ENCODE peak calls at places on chromosomes 1 and 21, in five cellular contexts. One of them, this sample, is unnamed.

GRCh38 chr1:16145988-16146887 is 9.6 kb downstream of the EPHA2 start:
- DNase-seq in stimulated activated CD4-positive, alpha-beta T cell treated with anti-CD3 and anti-CD28 coated beads, Interleukin-12 subunit alpha, Interleukin-12 subunit beta, amount 100 ng/mL, for 48 hours: no peak
- DNase-seq in NCI-H2029: no peak
- DNase-seq in D341Med: no peak
- DNase-seq in GM04503: peak
- DNase-seq in this sample: no peak

GRCh38 chr1:94603663-94604062 is 62.1 kb upstream of the F3 start:
- DNase-seq in NCI-H2029: no peak
- DNase-seq in stimulated activated CD4-positive, alpha-beta T cell treated with anti-CD3 and anti-CD28 coated beads, Interleukin-12 subunit alpha, Interleukin-12 subunit beta, amount 100 ng/mL, for 48 hours: no peak
- DNase-seq in D341Med: no peak
- DNase-seq in GM04503: no peak
- DNase-seq in this sample: no peak

GRCh38 chr1:112712701-112713128 is 2.4 kb downstream of the PPM1J start:
- DNase-seq in GM04503: no peak
- DNase-seq in stimulated activated CD4-positive, alpha-beta T cell treated with anti-CD3 and anti-CD28 coated beads, Interleukin-12 subunit alpha, Interleukin-12 subunit beta, amount 100 ng/mL, for 48 hours: no peak
- DNase-seq in D341Med: no peak
- DNase-seq in NCI-H2029: no peak
- DNase-seq in this sample: no peak

GRCh38 chr1:115134850-115135484 is 45.7 kb upstream of the TSPAN2 start:
- DNase-seq in D341Med: no peak
- DNase-seq in NCI-H2029: no peak
- DNase-seq in stimulated activated CD4-positive, alpha-beta T cell treated with anti-CD3 and anti-CD28 coated beads, Interleukin-12 subunit alpha, Interleukin-12 subunit beta, amount 100 ng/mL, for 48 hours: no peak
- DNase-seq in GM04503: peak
- DNase-seq in this sample: no peak

GRCh38 chr1:116075981-116076380 is 35.2 kb upstream of the MAB21L3 start:
- DNase-seq in stimulated activated CD4-positive, alpha-beta T cell treated with anti-CD3 and anti-CD28 coated beads, Interleukin-12 subunit alpha, Interleukin-12 subunit beta, amount 100 ng/mL, for 48 hours: no peak
- DNase-seq in NCI-H2029: no peak
- DNase-seq in GM04503: no peak
- DNase-seq in D341Med: no peak
- DNase-seq in this sample: no peak

GRCh38 chr1:912740-913301 is 10.9 kb upstream of the SAMD11 start:
- DNase-seq in stimulated activated CD4-positive, alpha-beta T cell treated with anti-CD3 and anti-CD28 coated beads, Interleukin-12 subunit alpha, Interleukin-12 subunit beta, amount 100 ng/mL, for 48 hours: no peak
- DNase-seq in GM04503: no peak
- DNase-seq in NCI-H2029: no peak
- DNase-seq in D341Med: no peak
- DNase-seq in this sample: no peak

GRCh38 chr21:36927718-36928117 is 38.8 kb downstream of the HLCS start:
- DNase-seq in GM04503: peak
- DNase-seq in NCI-H2029: peak
- DNase-seq in stimulated activated CD4-positive, alpha-beta T cell treated with anti-CD3 and anti-CD28 coated beads, Interleukin-12 subunit alpha, Interleukin-12 subunit beta, amount 100 ng/mL, for 48 hours: peak
- DNase-seq in D341Med: peak
- DNase-seq in this sample: peak

GRCh38 chr1:6961905-6962304 is 176.7 kb downstream of the CAMTA1 start:
- DNase-seq in stimulated activated CD4-positive, alpha-beta T cell treated with anti-CD3 and anti-CD28 coated beads, Interleukin-12 subunit alpha, Interleukin-12 subunit beta, amount 100 ng/mL, for 48 hours: no peak
- DNase-seq in NCI-H2029: no peak
- DNase-seq in GM04503: no peak
- DNase-seq in D341Med: no peak
- DNase-seq in this sample: peak

GRCh38 chr1:36148821-36149236 is 457 bp downstream of the TRAPPC3 start:
- DNase-seq in NCI-H2029: no peak
- DNase-seq in GM04503: no peak
- DNase-seq in D341Med: no peak
- DNase-seq in stimulated activated CD4-positive, alpha-beta T cell treated with anti-CD3 and anti-CD28 coated beads, Interleukin-12 subunit alpha, Interleukin-12 subunit beta, amount 100 ng/mL, for 48 hours: no peak
- DNase-seq in this sample: no peak

GRCh38 chr1:156115514-156116374 is 1.2 kb downstream of the LMNA start:
- DNase-seq in GM04503: peak
- DNase-seq in stimulated activated CD4-positive, alpha-beta T cell treated with anti-CD3 and anti-CD28 coated beads, Interleukin-12 subunit alpha, Interleukin-12 subunit beta, amount 100 ng/mL, for 48 hours: no peak
- DNase-seq in D341Med: no peak
- DNase-seq in NCI-H2029: peak
- DNase-seq in this sample: no peak

GRCh38 chr1:201706109-201706508 is 122.8 kb upstream of the IPO9 start:
- DNase-seq in stimulated activated CD4-positive, alpha-beta T cell treated with anti-CD3 and anti-CD28 coated beads, Interleukin-12 subunit alpha, Interleukin-12 subunit beta, amount 100 ng/mL, for 48 hours: no peak
- DNase-seq in D341Med: no peak
- DNase-seq in NCI-H2029: no peak
- DNase-seq in GM04503: no peak
- DNase-seq in this sample: no peak

GRCh38 chr1:154199563-154199879 is 6.6 kb downstream of the CFAP141 start:
- DNase-seq in GM04503: no peak
- DNase-seq in NCI-H2029: no peak
- DNase-seq in stimulated activated CD4-positive, alpha-beta T cell treated with anti-CD3 and anti-CD28 coated beads, Interleukin-12 subunit alpha, Interleukin-12 subunit beta, amount 100 ng/mL, for 48 hours: no peak
- DNase-seq in D341Med: no peak
- DNase-seq in this sample: no peak

GRCh38 chr1:184753608-184754478 is 815 bp downstream of the EDEM3 start:
- DNase-seq in stimulated activated CD4-positive, alpha-beta T cell treated with anti-CD3 and anti-CD28 coated beads, Interleukin-12 subunit alpha, Interleukin-12 subunit beta, amount 100 ng/mL, for 48 hours: peak
- DNase-seq in D341Med: peak
- DNase-seq in NCI-H2029: no peak
- DNase-seq in GM04503: no peak
- DNase-seq in this sample: no peak

GRCh38 chr1:76835203-76835602 is 32.1 kb upstream of the ST6GALNAC5 start:
- DNase-seq in stimulated activated CD4-positive, alpha-beta T cell treated with anti-CD3 and anti-CD28 coated beads, Interleukin-12 subunit alpha, Interleukin-12 subunit beta, amount 100 ng/mL, for 48 hours: no peak
- DNase-seq in NCI-H2029: no peak
- DNase-seq in GM04503: no peak
- DNase-seq in D341Med: no peak
- DNase-seq in this sample: no peak

GRCh38 chr1:168920456-168921094 is 185.9 kb upstream of the ATP1B1 start:
- DNase-seq in GM04503: peak
- DNase-seq in NCI-H2029: no peak
- DNase-seq in stimulated activated CD4-positive, alpha-beta T cell treated with anti-CD3 and anti-CD28 coated beads, Interleukin-12 subunit alpha, Interleukin-12 subunit beta, amount 100 ng/mL, for 48 hours: no peak
- DNase-seq in D341Med: no peak
- DNase-seq in this sample: peak

GRCh38 chr1:30912913-30913652 is 4.5 kb upstream of the SDC3 start:
- DNase-seq in stimulated activated CD4-positive, alpha-beta T cell treated with anti-CD3 and anti-CD28 coated beads, Interleukin-12 subunit alpha, Interleukin-12 subunit beta, amount 100 ng/mL, for 48 hours: no peak
- DNase-seq in GM04503: no peak
- DNase-seq in NCI-H2029: no peak
- DNase-seq in D341Med: no peak
- DNase-seq in this sample: no peak